ENCODE peak calls at places on chromosomes 13 and 19, in eight cellular contexts. B is osteoblast, Z is SK-N-SH, K is WERI-Rb-1, I is neural progenitor cell, C is IMR-90, L is A549, J is breast epithelium. H is an unnamed sample.

GRCh38 chr13:110528371-110528770 is 33.2 kb downstream of the RAB20 start:
- DNase-seq in Z (no peak), C (peak; percentile 64), J (no peak), I (no peak), K (no peak), L (no peak), B (peak; percentile 89), H (no peak)

GRCh38 chr19:7869453-7869909 is 4.7 kb downstream of the PRR36 start:
- DNase-seq in I (peak; percentile 72), C (peak; percentile 28), K (no peak), B (peak; percentile 95), L (no peak), Z (peak; percentile 84), J (peak; percentile 80), H (peak; percentile 22)

GRCh38 chr19:57903298-57904174 is 12.9 kb downstream of the ZNF417 start:
- DNase-seq in C (peak; percentile 53), L (peak; percentile 13), Z (peak; percentile 42), B (peak; percentile 83), J (no peak), I (peak; percentile 33), K (no peak), H (no peak)

GRCh38 chr13:93173656-93174055 is 53.0 kb upstream of the GPC6 start:
- DNase-seq in I (no peak), K (no peak), B (no peak), Z (no peak), C (peak; percentile 4), J (no peak), L (no peak), H (no peak)

GRCh38 chr19:46963093-46963734 is 56.4 kb upstream of the NPAS1 start:
- DNase-seq in J (no peak), C (peak; percentile 94), Z (no peak), L (no peak), I (no peak), K (no peak), B (peak; percentile 87), H (no peak)

GRCh38 chr13:113835461-113836274 is 28.2 kb downstream of the GAS6 start:
- DNase-seq in J (no peak), C (peak; percentile 79), L (no peak), K (peak; percentile 84), B (peak; percentile 97), Z (peak; percentile 56), I (no peak), H (no peak)

GRCh38 chr13:105196052-105196451 is 1339.4 kb downstream of the EFNB2 start:
- DNase-seq in K (no peak), J (no peak), I (no peak), Z (no peak), C (peak; percentile 58), L (no peak), B (peak; percentile 21), H (no peak)

GRCh38 chr13:66665991-66666390 is 564.1 kb downstream of the PCDH9 start:
- DNase-seq in K (no peak), B (peak; percentile 65), L (no peak), I (peak; percentile 85), Z (peak; percentile 46), C (peak; percentile 88), J (no peak), H (no peak)

GRCh38 chr13:73248711-73249580 is 190.1 kb downstream of the KLF5 start:
- DNase-seq in K (no peak), Z (peak; percentile 31), J (no peak), I (no peak), L (no peak), B (peak; percentile 78), C (peak; percentile 63), H (no peak)

GRCh38 chr13:36421447-36421846 is 10.8 kb upstream of the CCNA1 start:
- DNase-seq in L (no peak), B (no peak), C (no peak), K (no peak), I (no peak), J (no peak), Z (no peak), H (no peak)

GRCh38 chr19:12092065-12092867 is 27.7 kb downstream of the ZNF844 start:
- DNase-seq in K (no peak), B (peak; percentile 98), Z (no peak), I (peak; percentile 94), J (peak; percentile 89), L (no peak), C (peak; percentile 86), H (peak; percentile 53)

GRCh38 chr13:112877976-112878955 is 90.7 kb upstream of the MCF2L start:
- DNase-seq in J (no peak), Z (no peak), K (no peak), C (no peak), I (no peak), L (no peak), B (no peak), H (no peak)

GRCh38 chr19:4380254-4380727 is 20.1 kb downstream of the SH3GL1 start:
- DNase-seq in I (no peak), J (no peak), B (peak; percentile 67), L (no peak), Z (peak; percentile 29), C (no peak), K (no peak), H (no peak)

GRCh38 chr19:45305421-45305820 is 17.3 kb downstream of the CKM start:
- DNase-seq in B (no peak), Z (no peak), I (no peak), L (no peak), K (no peak), C (no peak), J (no peak), H (no peak)

GRCh38 chr19:45302416-45302815 is 20.3 kb downstream of the CKM start:
- DNase-seq in Z (no peak), C (no peak), I (no peak), B (no peak), L (no peak), K (no peak), J (no peak), H (no peak)

GRCh38 chr19:45305007-45305406 is 17.7 kb downstream of the CKM start:
- DNase-seq in K (no peak), C (no peak), L (no peak), B (no peak), J (no peak), Z (no peak), I (no peak), H (no peak)

GRCh38 chr19:45304141-45304926 is 18.3 kb downstream of the CKM start:
- DNase-seq in B (no peak), C (no peak), I (no peak), Z (no peak), L (no peak), J (no peak), K (no peak), H (no peak)

DNA sequence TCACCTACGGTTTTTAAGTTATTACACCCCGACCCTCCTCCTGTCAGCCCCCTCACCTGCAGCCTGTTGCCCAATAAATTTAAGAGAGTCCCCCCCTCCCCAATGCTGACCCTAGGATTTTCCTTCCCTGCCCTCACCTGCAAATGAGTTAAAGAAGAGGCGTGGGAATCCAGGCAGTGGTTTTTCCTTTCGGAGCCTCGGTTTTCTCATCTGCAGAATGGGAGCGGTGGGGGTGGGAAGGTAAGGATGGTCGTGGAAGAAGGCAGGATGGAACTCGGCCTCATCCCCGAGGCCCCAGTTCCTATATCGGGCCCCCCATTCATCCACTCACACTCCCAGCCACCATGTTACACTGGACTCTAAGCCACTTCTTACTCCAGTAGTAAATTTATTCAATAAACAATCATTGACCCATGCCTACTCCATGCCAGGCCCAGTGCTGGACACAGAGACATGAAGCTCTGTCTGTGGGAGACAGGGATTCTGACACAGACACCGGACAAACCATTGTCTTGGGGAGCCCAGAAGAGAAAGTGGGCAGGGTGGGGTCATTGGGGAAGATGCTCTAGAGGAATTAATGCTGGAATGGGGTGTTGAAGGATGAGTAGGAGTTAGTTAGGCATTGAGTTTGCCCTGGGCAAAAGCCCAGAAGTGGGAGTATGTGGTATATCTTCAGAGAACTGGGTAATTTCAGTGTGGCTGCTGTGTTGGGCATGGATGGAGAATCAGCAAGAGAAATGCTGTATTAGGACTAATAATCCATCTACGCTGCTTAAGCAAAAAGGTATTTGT is 19.2 kb downstream of the CKM start:
- DNase-seq in L (no peak), Z (no peak), B (no peak), K (no peak), J (no peak), C (no peak), I (no peak), H (no peak)
- H3K4me3 ChIP-seq in L (no peak overlapping the region), Z (no peak overlapping the region), B (no peak overlapping the region), K (no peak overlapping the region), J (no peak overlapping the region), C (no peak overlapping the region), I (no peak overlapping the region), H (no peak overlapping the region)

GRCh38 chr19:45079063-45079910 is at the start of gene GEMIN7:
- DNase-seq in J (peak; percentile 77), I (peak; percentile 94), C (peak; percentile 59), K (peak; percentile 82), L (peak; percentile 83), Z (peak; percentile 96), B (peak; percentile 99), H (no peak)
- TF ChIP-seq CTCF in J (no peak), I (peak; percentile 43), C (peak; percentile 26), K (no peak), L (no peak), Z (no peak), B (no peak), H (peak; percentile 22)

DNA sequence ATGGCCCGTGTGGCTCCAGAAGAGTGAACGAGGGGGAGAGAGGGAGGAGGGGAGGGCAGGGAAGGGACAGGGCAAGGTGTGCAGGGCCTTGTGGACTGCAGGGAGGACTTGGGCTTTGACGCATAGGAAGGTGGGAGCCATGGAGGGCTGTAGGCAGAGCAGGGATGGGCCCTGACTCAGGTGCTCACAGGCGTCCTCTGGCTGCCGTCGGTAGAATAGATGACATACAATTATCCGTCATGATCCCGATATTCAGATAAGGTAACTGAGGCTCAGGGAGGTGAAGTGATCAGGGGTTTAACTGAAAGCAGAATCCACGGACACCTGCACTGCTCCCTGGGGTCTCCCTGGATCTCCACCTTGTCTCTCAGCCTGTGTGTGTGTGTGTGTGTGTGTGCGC is 3.4 kb downstream of the C3 start:
- DNase-seq in L (no peak), C (no peak), J (no peak), I (no peak), Z (no peak), B (peak; percentile 68), K (no peak), H (no peak)
- H3K4me3 ChIP-seq in L (no peak overlapping the region), C (no peak overlapping the region), J (no peak overlapping the region), I (no peak overlapping the region), Z (no peak overlapping the region), B (no peak overlapping the region), K (no peak overlapping the region), H (no peak overlapping the region)

GRCh38 chr19:2952953-2953481 is 8.2 kb upstream of the ZNF77 start:
- DNase-seq in C (no peak), B (peak; percentile 44), I (no peak), J (peak; percentile 74), Z (no peak), L (no peak), K (no peak), H (peak; percentile 59)
- TF ChIP-seq CTCF in C (no peak), B (no peak), I (no peak), J (peak; percentile 32), Z (no peak), L (no peak), K (peak; percentile 17), H (peak; percentile 41)

DNA sequence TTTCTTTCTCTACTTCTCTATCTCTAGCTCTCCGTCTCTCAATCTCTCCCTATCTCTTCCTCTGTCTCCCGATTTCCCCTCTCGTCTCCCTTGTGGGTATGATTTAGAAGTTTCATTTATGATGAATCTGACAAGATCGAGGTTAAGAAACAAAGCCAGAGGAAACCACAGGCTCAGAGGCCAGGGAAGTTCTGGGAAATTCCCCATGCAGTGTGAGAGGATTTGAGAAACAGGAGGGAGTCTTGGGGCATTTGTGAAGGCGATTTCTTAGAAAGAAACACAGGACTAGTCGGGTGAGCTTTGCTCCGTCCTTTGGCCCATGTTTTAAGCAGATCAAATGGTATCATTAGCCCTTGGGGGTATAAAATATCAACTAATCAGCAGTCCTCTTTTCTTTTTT is 25.7 kb downstream of the TNFSF9 start:
- DNase-seq in I (no peak), C (no peak), K (no peak), Z (no peak), J (no peak), L (no peak), B (peak; percentile 71), H (no peak)
- H3K4me3 ChIP-seq in I (no peak overlapping the region), C (no peak overlapping the region), K (no peak overlapping the region), Z (no peak overlapping the region), J (no peak overlapping the region), L (no peak overlapping the region), B (no peak overlapping the region), H (no peak overlapping the region)

H was measured in GM12864.